ENCODE peak calls at places on chromosomes 2 and 18, in ten cellular contexts. R is NCI-H446 treated with DMSO at 0.1 percent for 48 hours, T is cardiac fibroblast, B is kidney, L is uterus, M is RPMI7951, G is NCI-H82, F is smooth muscle cell of the brain vasculature, U is neural crest cell, K is left colon. O is an unnamed sample.

GRCh38 chr2:59266453-59266852 is 1025.3 kb upstream of the FANCL start:
- DNase-seq in F (no peak), M (no peak), L (no peak), B (no peak), T (no peak), G (no peak), U (no peak), K (no peak), R (no peak), O (no peak)

GRCh38 chr2:110773470-110773921 is 41.1 kb downstream of the ACOXL start:
- DNase-seq in G (no peak), U (no peak), T (peak), R (peak), K (no peak), B (peak), F (no peak), M (no peak), L (peak), O (no peak)

GRCh38 chr2:177710003-177710411 is 317.4 kb downstream of the AGPS start:
- DNase-seq in K (no peak), L (no peak), R (no peak), U (no peak), B (no peak), G (peak), F (no peak), T (no peak), M (no peak), O (no peak)

GRCh38 chr2:96934096-96934495 is 52.3 kb downstream of the FAM178B start:
- DNase-seq in K (no peak), B (peak), T (no peak), M (no peak), F (no peak), U (no peak), L (no peak), R (no peak), G (no peak), O (no peak)

GRCh38 chr18:23743733-23744333 is 54.6 kb downstream of the LAMA3 start:
- DNase-seq in F (no peak), B (no peak), G (peak), T (no peak), U (no peak), R (no peak), L (no peak), M (no peak), K (no peak), O (no peak)

GRCh38 chr2:126635281-126635680 is 20.7 kb upstream of the GYPC start:
- DNase-seq in U (no peak), B (no peak), M (no peak), G (no peak), L (no peak), T (peak), F (peak), R (no peak), K (no peak), O (no peak)

GRCh38 chr2:215332876-215333600 is 21.2 kb downstream of the ATIC start:
- DNase-seq in R (no peak), K (peak), T (no peak), M (no peak), G (no peak), L (no peak), U (no peak), B (no peak), F (no peak), O (no peak)

GRCh38 chr18:10863026-10863425 is 286.3 kb downstream of the PIEZO2 start:
- DNase-seq in R (no peak), G (no peak), M (no peak), L (no peak), B (no peak), K (no peak), T (peak), F (no peak), U (no peak), O (no peak)

GRCh38 chr2:126507425-126507867 is 148.5 kb upstream of the GYPC start:
- DNase-seq in F (no peak), L (no peak), B (no peak), T (no peak), K (no peak), G (no peak), R (no peak), M (no peak), U (peak), O (peak)

GRCh38 chr2:230564805-230565779 is 147.6 kb upstream of the CAB39 start:
- DNase-seq in T (peak), G (no peak), R (no peak), L (no peak), M (peak), U (no peak), B (no peak), F (no peak), K (no peak), O (no peak)

GRCh38 chr18:47184419-47185050 is 8.4 kb upstream of the IER3IP1 start:
- DNase-seq in R (no peak), F (no peak), B (no peak), L (no peak), K (no peak), M (peak), T (peak), U (no peak), G (no peak), O (no peak)

GRCh38 chr2:68776124-68776523 is 41.5 kb downstream of the ARHGAP25 start:
- DNase-seq in U (no peak), G (no peak), B (no peak), K (no peak), M (no peak), T (no peak), L (no peak), R (no peak), F (no peak), O (no peak)

GRCh38 chr2:164073758-164074094 is 337.9 kb upstream of the FIGN start:
- DNase-seq in K (no peak), G (no peak), T (no peak), B (no peak), M (no peak), F (no peak), R (no peak), U (no peak), L (no peak), O (no peak)

O was measured in ELF-1.